ENCODE peak calls at places on chromosomes 4 and X, in seven cellular contexts. A is K562; I is HTR-8/SVneo; B is choroid plexus epithelial cell; M is AG10803; K is GM23338; N is CD8-positive, alpha-beta T cell. W is an unnamed sample.

GRCh38 chrX:136754641-136755040 is 26.1 kb downstream of the ARHGEF6 start:
- DNase-seq in A (no peak), I (no peak), B (no peak), M (peak), K (no peak), N (peak), W (no peak)

GRCh38 chrX:41303013-41303412 is 30.9 kb upstream of the DDX3X start:
- DNase-seq in A (no peak), I (no peak), B (no peak), M (peak), K (no peak), N (no peak), W (peak)

GRCh38 chr4:104938624-104939023 is 208.1 kb upstream of the TET2 start:
- DNase-seq in A (no peak), I (no peak), B (no peak), M (no peak), K (no peak), N (no peak), W (no peak)

GRCh38 chr4:153451931-153452660 is 14.1 kb upstream of the TMEM131L start:
- DNase-seq in A (no peak), I (no peak), B (peak), M (no peak), K (peak), N (no peak), W (no peak)

GRCh38 chr4:85548841-85549240 is 73.9 kb downstream of the ARHGAP24 start:
- DNase-seq in A (no peak), I (no peak), B (peak), M (no peak), K (no peak), N (no peak), W (no peak)

GRCh38 chrX:132426695-132427281 is 62.0 kb downstream of the MBNL3 start:
- DNase-seq in A (no peak), I (no peak), B (peak), M (peak), K (no peak), N (no peak), W (no peak)

GRCh38 chr4:124526760-124527159 is 185.8 kb downstream of the ANKRD50 start:
- DNase-seq in A (no peak), I (no peak), B (peak), M (no peak), K (no peak), N (no peak), W (no peak)

GRCh38 chr4:24164054-24164453 is 274.2 kb upstream of the PPARGC1A start:
- DNase-seq in A (no peak), I (no peak), B (peak), M (no peak), K (no peak), N (no peak), W (no peak)

W was measured in T1000.